ENCODE peak calls at places on chromosomes 5 and 9, in five cellular contexts. Y, H, S, X and G are unnamed samples.

GRCh38 chr5:1211701-1212100 is 10.3 kb downstream of the SLC6A19 start:
- DNase-seq in S (no peak), H (no peak), X (no peak), Y (no peak), G (no peak)

GRCh38 chr9:76576344-76576743 is 117.4 kb downstream of the GCNT1 start:
- DNase-seq in X (peak), S (peak), H (peak), Y (no peak), G (no peak)

GRCh38 chr5:40027395-40027794 is 602.6 kb upstream of the DAB2 start:
- DNase-seq in Y (no peak), X (peak), H (no peak), S (no peak), G (no peak)

GRCh38 chr5:7395432-7396168 is at the start of gene ADCY2:
- DNase-seq in S (no peak), X (no peak), H (no peak), Y (no peak), G (no peak)

GRCh38 chr5:105836906-105837305 is 1833.8 kb downstream of the EFNA5 start:
- DNase-seq in Y (no peak), X (no peak), S (no peak), H (no peak), G (no peak)

GRCh38 chr5:178428341-178429155 is 161.6 kb downstream of the COL23A1 start:
- DNase-seq in S (no peak), H (peak), Y (no peak), X (no peak), G (no peak)

GRCh38 chr9:121976751-121977150 is 116.4 kb downstream of the TTLL11 start:
- DNase-seq in S (peak), X (no peak), Y (no peak), H (no peak), G (no peak)

GRCh38 chr5:179858586-179859427 is at the start of gene MRNIP:
- DNase-seq in X (peak), Y (peak), S (peak), H (peak), G (peak)

GRCh38 chr9:133658442-133659431 is 22.6 kb downstream of the DBH start:
- DNase-seq in X (no peak), S (peak), Y (peak), H (no peak), G (no peak)

GRCh38 chr5:1724822-1725602 is 74.6 kb downstream of the MRPL36 start:
- DNase-seq in X (no peak), H (peak), Y (no peak), S (no peak), G (no peak)